ENCODE peak calls at places on chromosomes 16 and 17, in six cellular contexts. One of them, this sample, is unnamed.
A peak's percentile ranks its signal among the peaks of the same experiment; 100 is the strongest.

GRCh38 chr17:39098474-39099090 is 52.9 kb downstream of the PLXDC1 start:
- DNase-seq in left colon: no peak
- DNase-seq in stimulated activated CD8-positive, alpha-beta memory T cell treated with anti-CD3 and anti-CD28 coated beads, Interleukin-15, amount 100 ng/mL, for 24 hours: no peak
- DNase-seq in GM13976: no peak
- DNase-seq in stimulated activated CD4-positive, alpha-beta T cell treated with anti-CD3 and anti-CD28 coated beads, Interleukin-1b, Interleukin-23, amount 100 ng/mL, for 48 hours: no peak
- DNase-seq in ELR: no peak
- DNase-seq in this sample: no peak

GRCh38 chr16:66881014-66881417 is 701 bp downstream of the PDP2 start:
- DNase-seq in left colon: no peak
- DNase-seq in stimulated activated CD8-positive, alpha-beta memory T cell treated with anti-CD3 and anti-CD28 coated beads, Interleukin-15, amount 100 ng/mL, for 24 hours: no peak
- DNase-seq in GM13976: no peak
- DNase-seq in stimulated activated CD4-positive, alpha-beta T cell treated with anti-CD3 and anti-CD28 coated beads, Interleukin-1b, Interleukin-23, amount 100 ng/mL, for 48 hours: no peak
- DNase-seq in ELR: peak; percentile 61
- DNase-seq in this sample: no peak

GRCh38 chr17:71639865-71640264 is 481.0 kb upstream of the SOX9 start:
- DNase-seq in left colon: no peak
- DNase-seq in stimulated activated CD8-positive, alpha-beta memory T cell treated with anti-CD3 and anti-CD28 coated beads, Interleukin-15, amount 100 ng/mL, for 24 hours: no peak
- DNase-seq in GM13976: no peak
- DNase-seq in stimulated activated CD4-positive, alpha-beta T cell treated with anti-CD3 and anti-CD28 coated beads, Interleukin-1b, Interleukin-23, amount 100 ng/mL, for 48 hours: no peak
- DNase-seq in ELR: no peak
- DNase-seq in this sample: no peak

GRCh38 chr17:28720247-28720996 is 637 bp downstream of the RPL23A start:
- DNase-seq in left colon: no peak
- DNase-seq in stimulated activated CD8-positive, alpha-beta memory T cell treated with anti-CD3 and anti-CD28 coated beads, Interleukin-15, amount 100 ng/mL, for 24 hours: no peak
- DNase-seq in GM13976: no peak
- DNase-seq in stimulated activated CD4-positive, alpha-beta T cell treated with anti-CD3 and anti-CD28 coated beads, Interleukin-1b, Interleukin-23, amount 100 ng/mL, for 48 hours: peak; percentile 48
- DNase-seq in ELR: peak; percentile 45
- DNase-seq in this sample: no peak

GRCh38 chr16:51225902-51226301 is 74.8 kb upstream of the SALL1 start:
- DNase-seq in left colon: no peak
- DNase-seq in stimulated activated CD8-positive, alpha-beta memory T cell treated with anti-CD3 and anti-CD28 coated beads, Interleukin-15, amount 100 ng/mL, for 24 hours: no peak
- DNase-seq in GM13976: no peak
- DNase-seq in stimulated activated CD4-positive, alpha-beta T cell treated with anti-CD3 and anti-CD28 coated beads, Interleukin-1b, Interleukin-23, amount 100 ng/mL, for 48 hours: no peak
- DNase-seq in ELR: no peak
- DNase-seq in this sample: no peak

GRCh38 chr17:55709440-55709839 is 13.2 kb downstream of the TMEM100 start:
- DNase-seq in left colon: no peak
- DNase-seq in stimulated activated CD8-positive, alpha-beta memory T cell treated with anti-CD3 and anti-CD28 coated beads, Interleukin-15, amount 100 ng/mL, for 24 hours: no peak
- DNase-seq in GM13976: no peak
- DNase-seq in stimulated activated CD4-positive, alpha-beta T cell treated with anti-CD3 and anti-CD28 coated beads, Interleukin-1b, Interleukin-23, amount 100 ng/mL, for 48 hours: no peak
- DNase-seq in ELR: no peak
- DNase-seq in this sample: no peak

GRCh38 chr17:82271401-82271800 is 2.1 kb downstream of the CSNK1D start:
- DNase-seq in left colon: no peak
- DNase-seq in stimulated activated CD8-positive, alpha-beta memory T cell treated with anti-CD3 and anti-CD28 coated beads, Interleukin-15, amount 100 ng/mL, for 24 hours: no peak
- DNase-seq in GM13976: no peak
- DNase-seq in stimulated activated CD4-positive, alpha-beta T cell treated with anti-CD3 and anti-CD28 coated beads, Interleukin-1b, Interleukin-23, amount 100 ng/mL, for 48 hours: no peak
- DNase-seq in ELR: no peak
- DNase-seq in this sample: no peak

GRCh38 chr17:17104494-17104893 is 62.2 kb downstream of the MPRIP start:
- DNase-seq in left colon: no peak
- DNase-seq in stimulated activated CD8-positive, alpha-beta memory T cell treated with anti-CD3 and anti-CD28 coated beads, Interleukin-15, amount 100 ng/mL, for 24 hours: no peak
- DNase-seq in GM13976: no peak
- DNase-seq in stimulated activated CD4-positive, alpha-beta T cell treated with anti-CD3 and anti-CD28 coated beads, Interleukin-1b, Interleukin-23, amount 100 ng/mL, for 48 hours: no peak
- DNase-seq in ELR: no peak
- DNase-seq in this sample: no peak

GRCh38 chr17:77200711-77201110 is 59.9 kb downstream of the SEC14L1 start:
- DNase-seq in left colon: no peak
- DNase-seq in stimulated activated CD8-positive, alpha-beta memory T cell treated with anti-CD3 and anti-CD28 coated beads, Interleukin-15, amount 100 ng/mL, for 24 hours: no peak
- DNase-seq in GM13976: no peak
- DNase-seq in stimulated activated CD4-positive, alpha-beta T cell treated with anti-CD3 and anti-CD28 coated beads, Interleukin-1b, Interleukin-23, amount 100 ng/mL, for 48 hours: no peak
- DNase-seq in ELR: no peak
- DNase-seq in this sample: no peak

GRCh38 chr16:57938484-57938883 is 32.4 kb downstream of the CNGB1 start:
- DNase-seq in left colon: no peak
- DNase-seq in stimulated activated CD8-positive, alpha-beta memory T cell treated with anti-CD3 and anti-CD28 coated beads, Interleukin-15, amount 100 ng/mL, for 24 hours: no peak
- DNase-seq in GM13976: no peak
- DNase-seq in stimulated activated CD4-positive, alpha-beta T cell treated with anti-CD3 and anti-CD28 coated beads, Interleukin-1b, Interleukin-23, amount 100 ng/mL, for 48 hours: no peak
- DNase-seq in ELR: no peak
- DNase-seq in this sample: no peak

GRCh38 chr17:75048396-75048933 is 1.4 kb downstream of the KCTD2 start:
- DNase-seq in left colon: no peak
- DNase-seq in stimulated activated CD8-positive, alpha-beta memory T cell treated with anti-CD3 and anti-CD28 coated beads, Interleukin-15, amount 100 ng/mL, for 24 hours: no peak
- DNase-seq in GM13976: no peak
- DNase-seq in stimulated activated CD4-positive, alpha-beta T cell treated with anti-CD3 and anti-CD28 coated beads, Interleukin-1b, Interleukin-23, amount 100 ng/mL, for 48 hours: no peak
- DNase-seq in ELR: peak; percentile 20
- DNase-seq in this sample: no peak

GRCh38 chr16:2152695-2153506 is 2.7 kb upstream of the TRAF7 start:
- DNase-seq in left colon: no peak
- DNase-seq in stimulated activated CD8-positive, alpha-beta memory T cell treated with anti-CD3 and anti-CD28 coated beads, Interleukin-15, amount 100 ng/mL, for 24 hours: no peak
- DNase-seq in GM13976: no peak
- DNase-seq in stimulated activated CD4-positive, alpha-beta T cell treated with anti-CD3 and anti-CD28 coated beads, Interleukin-1b, Interleukin-23, amount 100 ng/mL, for 48 hours: peak; percentile 42
- DNase-seq in ELR: peak; percentile 47
- DNase-seq in this sample: no peak

GRCh38 chr17:1058423-1059130 is 61.6 kb downstream of the TIMM22 start:
- DNase-seq in left colon: no peak
- DNase-seq in stimulated activated CD8-positive, alpha-beta memory T cell treated with anti-CD3 and anti-CD28 coated beads, Interleukin-15, amount 100 ng/mL, for 24 hours: peak; percentile 25
- DNase-seq in GM13976: no peak
- DNase-seq in stimulated activated CD4-positive, alpha-beta T cell treated with anti-CD3 and anti-CD28 coated beads, Interleukin-1b, Interleukin-23, amount 100 ng/mL, for 48 hours: peak; percentile 65
- DNase-seq in ELR: peak; percentile 74
- DNase-seq in this sample: no peak